ENCODE peak calls at places on chromosomes 6 and 20, in four cellular contexts. Q, T, W and B are unnamed samples. For H3K9me3, the result is how much of the 10 kb centered on the place peaks cover.

GRCh38 chr20:53837126-53837826 is 233.1 kb downstream of the BCAS1 start:
- DNase-seq in Q (peak), W (no peak), T (no peak), B (peak)

GRCh38 chr6:2081155-2082138 is 164.0 kb downstream of the GMDS start:
- DNase-seq in W (no peak), Q (no peak), T (no peak), B (no peak)

GRCh38 chr20:7858851-7859250 is 81.4 kb downstream of the HAO1 start:
- DNase-seq in T (no peak), W (no peak), Q (no peak), B (no peak)

GRCh38 chr6:71463061-71463460 is 174.4 kb downstream of the OGFRL1 start:
- DNase-seq in W (no peak), Q (no peak), T (no peak), B (no peak)

GRCh38 chr6:83511901-83512681 is at the start of gene PRSS35:
- DNase-seq in T (peak), W (peak), Q (peak), B (no peak)

GRCh38 chr6:49892280-49892679 is 25.9 kb upstream of the CRISP1 start:
- DNase-seq in T (peak), W (no peak), Q (no peak), B (no peak)

GRCh38 chr6:36350681-36351091 is 14.0 kb upstream of the BNIP5 start:
- DNase-seq in W (no peak), T (no peak), Q (no peak), B (no peak)

GRCh38 chr20:63740070-63740500 is 509 bp downstream of the SLC2A4RG start:
- DNase-seq in T (peak), W (peak), Q (peak), B (peak)

GRCh38 chr6:159720708-159721107 is 6.6 kb upstream of the WTAP start:
- DNase-seq in T (no peak), W (peak), Q (no peak), B (no peak)

GRCh38 chr20:688809-689208 is 13.2 kb upstream of the SCRT2 start:
- DNase-seq in T (no peak), Q (no peak), W (no peak), B (no peak)

GRCh38 chr6:14966111-14966901 is 279.6 kb upstream of the JARID2 start:
- DNase-seq in T (no peak), Q (no peak), W (no peak), B (no peak)

GRCh38 chr6:40369028-40369427 is 218.1 kb downstream of the LRFN2 start:
- DNase-seq in T (no peak), W (no peak), Q (no peak), B (no peak)

GRCh38 chr6:28751963-28752350 is 171.8 kb downstream of the TRIM27 start:
- DNase-seq in W (no peak), T (no peak), Q (no peak), B (no peak)

GRCh38 chr6:51398793-51399192 is 580.1 kb downstream of the TFAP2B start:
- DNase-seq in T (no peak), W (no peak), Q (no peak), B (no peak)

GRCh38 chr6:116997496-116997895 is 120.5 kb downstream of the RFX6 start:
- DNase-seq in Q (no peak), W (no peak), T (no peak), B (no peak)

GRCh38 chr20:57392512-57393271 is 1.5 kb downstream of the RBM38 start:
- DNase-seq in T (no peak), Q (peak), W (no peak), B (peak)

GRCh38 chr20:63461364-63461763 is 11.1 kb downstream of the KCNQ2 start:
- DNase-seq in Q (no peak), W (peak), T (no peak), B (no peak)

GRCh38 chr20:35327074-35327976 is 35.1 kb upstream of the FAM83C start:
- DNase-seq in W (no peak), Q (no peak), T (no peak), B (no peak)

GRCh38 chr6:164640946-164641345 is 668.5 kb downstream of the C6orf118 start:
- DNase-seq in W (no peak), T (no peak), Q (no peak), B (no peak)

GRCh38 chr6:131183427-131184095 is 48.3 kb downstream of the AKAP7 start:
- DNase-seq in T (no peak), W (no peak), Q (no peak), B (no peak)

GRCh38 chr6:34981951-34982350 is 92.9 kb downstream of the ANKS1A start:
- DNase-seq in W (no peak), T (no peak), Q (no peak), B (no peak)

GRCh38 chr6:71312089-71312488 is 23.5 kb downstream of the OGFRL1 start:
- DNase-seq in Q (no peak), W (no peak), T (no peak), B (no peak)

GRCh38 chr20:49742948-49743347 is 29.3 kb upstream of the B4GALT5 start:
- DNase-seq in W (no peak), T (no peak), Q (no peak), B (no peak)

GRCh38 chr20:39876974-39877615 is 811.9 kb downstream of the MAFB start:
- DNase-seq in W (no peak), Q (no peak), T (no peak), B (no peak)

GRCh38 chr20:38842558-38842981 is 37.1 kb downstream of the PPP1R16B start:
- DNase-seq in W (no peak), Q (peak), T (no peak), B (peak)

GRCh38 chr20:60034231-60035110 is 76.2 kb downstream of the CDH26 start:
- DNase-seq in T (no peak), Q (no peak), W (peak), B (no peak)

GRCh38 chr6:87808005-87808757 is 106.1 kb upstream of the AKIRIN2 start:
- DNase-seq in T (no peak), W (no peak), Q (no peak), B (no peak)

GRCh38 chr6:52670502-52671409 is at the start of gene TMEM14A:
- DNase-seq in W (peak), Q (peak), T (peak), B (peak)
- TF ChIP-seq CTCF in W (peak), Q (no peak), T (no peak), B (no peak)

GRCh38 chr6:168584251-168584650 is 143.3 kb downstream of the SMOC2 start:
- DNase-seq in Q (no peak), T (no peak), W (no peak), B (no peak)
- H3K9me3 ChIP-seq in Q (under half), T (under half), W (under half), B (under half)

DNA sequence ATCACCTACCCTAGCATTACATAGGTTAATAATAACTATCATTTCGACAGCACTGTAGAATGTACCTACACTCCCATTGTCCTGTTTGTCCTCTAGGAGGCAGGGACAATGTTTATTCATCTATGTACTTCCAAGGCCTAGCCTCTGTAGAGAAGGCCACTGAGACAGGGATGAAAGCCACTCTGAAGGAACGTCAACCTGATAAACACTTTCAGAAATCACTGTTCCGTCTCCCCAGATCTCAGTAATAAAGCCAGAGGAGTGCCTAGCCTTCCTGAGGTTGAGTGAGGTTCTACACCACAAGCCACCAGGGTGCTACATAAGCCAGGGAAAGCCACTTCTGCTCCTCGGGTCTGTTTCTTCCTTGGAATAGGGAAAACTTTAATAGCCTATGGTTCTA is 44.8 kb downstream of the POPDC3 start:
- DNase-seq in T (no peak), Q (no peak), W (peak), B (no peak)
- TF ChIP-seq CTCF in T (no peak), Q (no peak), W (no peak), B (peak)

GRCh38 chr6:169763881-169764280 is 12.5 kb downstream of the ERMARD start:
- DNase-seq in W (no peak), T (no peak), Q (no peak), B (no peak)

GRCh38 chr6:169766921-169767736 is 15.7 kb downstream of the ERMARD start:
- DNase-seq in Q (no peak), T (no peak), W (no peak), B (no peak)

GRCh38 chr6:169766232-169766631 is 14.8 kb downstream of the ERMARD start:
- DNase-seq in Q (no peak), T (no peak), W (no peak), B (no peak)

DNA sequence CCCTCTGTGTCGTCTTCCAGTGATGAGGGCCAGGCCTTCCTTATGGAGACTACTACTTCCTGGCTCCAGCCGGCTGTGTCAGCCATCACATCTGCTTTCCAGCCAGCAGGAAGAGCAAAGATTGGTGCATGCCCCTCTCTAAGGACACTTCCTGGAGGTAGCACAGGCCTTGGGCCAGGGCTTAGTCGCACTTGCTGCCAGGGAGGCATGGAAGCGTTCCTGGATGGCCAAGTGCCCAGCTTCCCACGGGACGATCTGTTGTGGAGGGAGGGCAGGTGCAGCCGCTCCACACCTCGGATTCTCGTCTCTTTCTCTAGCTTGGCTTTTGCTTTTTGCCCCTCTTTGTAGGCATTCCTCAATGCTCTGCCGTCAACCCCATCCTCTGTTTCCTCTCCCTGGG is 11.9 kb downstream of the ERMARD start:
- DNase-seq in W (no peak), T (no peak), Q (no peak), B (no peak)
- H3K9me3 ChIP-seq in W (under half), T (under half), Q (under half), B (under half)

GRCh38 chr6:37514840-37515239 is 15.1 kb upstream of the CCDC167 start:
- DNase-seq in T (no peak), Q (no peak), W (no peak), B (no peak)

GRCh38 chr6:37513576-37513975 is 13.9 kb upstream of the CCDC167 start:
- DNase-seq in W (no peak), Q (no peak), T (no peak), B (no peak)

GRCh38 chr6:37513155-37513554 is 13.5 kb upstream of the CCDC167 start:
- DNase-seq in W (no peak), Q (no peak), T (no peak), B (no peak)

GRCh38 chr6:37515712-37516075 is 16.0 kb upstream of the CCDC167 start:
- DNase-seq in W (no peak), T (no peak), Q (no peak), B (no peak)

DNA sequence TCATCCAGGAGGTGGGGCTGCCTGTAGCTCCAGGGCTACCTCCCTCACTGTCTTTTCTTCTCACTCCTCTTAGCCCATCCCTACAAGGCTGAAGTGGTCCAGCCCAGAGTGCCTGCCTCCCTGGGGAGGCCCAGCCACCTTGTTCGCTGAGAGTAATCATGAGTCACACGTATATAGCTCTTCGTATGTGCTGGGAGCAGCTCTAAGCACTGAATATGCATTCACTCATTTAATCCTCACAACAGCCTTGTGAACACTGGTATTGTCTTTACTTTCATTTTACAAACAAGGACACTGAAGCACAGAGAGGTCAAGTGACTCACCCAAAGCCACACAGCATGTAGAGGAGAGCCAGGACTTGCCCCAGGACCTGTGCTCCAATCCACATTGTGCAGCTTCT is 14.7 kb upstream of the CCDC167 start:
- DNase-seq in W (no peak), Q (no peak), T (no peak), B (no peak)
- TF ChIP-seq CTCF in W (no peak), Q (no peak), T (no peak), B (no peak)